ENCODE peak calls at places on chromosomes 6 and 20, in seven cellular contexts. One of them, this sample, is unnamed.

GRCh38 chr6:69985180-69985579 is 118.8 kb downstream of the COL19A1 start:
- DNase-seq in endodermal cell: no peak
- DNase-seq in upper lobe of left lung: no peak
- DNase-seq in breast epithelium: no peak
- DNase-seq in right cardiac atrium: no peak
- DNase-seq in cardiac muscle cell: no peak
- DNase-seq in PC-3: peak; percentile 20
- DNase-seq in this sample: no peak

GRCh38 chr6:92114797-92115196 is 1304.6 kb downstream of the EPHA7 start:
- DNase-seq in breast epithelium: no peak
- DNase-seq in PC-3: no peak
- DNase-seq in cardiac muscle cell: no peak
- DNase-seq in upper lobe of left lung: no peak
- DNase-seq in right cardiac atrium: no peak
- DNase-seq in endodermal cell: no peak
- DNase-seq in this sample: no peak

GRCh38 chr6:92777146-92777740 is 642.1 kb downstream of the EPHA7 start:
- DNase-seq in upper lobe of left lung: no peak
- DNase-seq in breast epithelium: no peak
- DNase-seq in right cardiac atrium: no peak
- DNase-seq in endodermal cell: no peak
- DNase-seq in PC-3: peak; percentile 52
- DNase-seq in cardiac muscle cell: peak; percentile 62
- DNase-seq in this sample: no peak

GRCh38 chr20:43389231-43389630 is 68.5 kb upstream of the SRSF6 start:
- DNase-seq in endodermal cell: no peak
- DNase-seq in upper lobe of left lung: peak; percentile 80
- DNase-seq in cardiac muscle cell: no peak
- DNase-seq in right cardiac atrium: peak; percentile 78
- DNase-seq in breast epithelium: no peak
- DNase-seq in PC-3: no peak
- DNase-seq in this sample: no peak

GRCh38 chr20:62831361-62831788 is 14.5 kb downstream of the COL9A3 start:
- DNase-seq in right cardiac atrium: peak; percentile 44
- DNase-seq in cardiac muscle cell: no peak
- DNase-seq in breast epithelium: no peak
- DNase-seq in endodermal cell: peak; percentile 44
- DNase-seq in PC-3: no peak
- DNase-seq in upper lobe of left lung: peak; percentile 58
- DNase-seq in this sample: no peak

GRCh38 chr6:109503327-109504224 is 20.6 kb upstream of the ZBTB24 start:
- DNase-seq in upper lobe of left lung: no peak
- DNase-seq in right cardiac atrium: no peak
- DNase-seq in PC-3: no peak
- DNase-seq in breast epithelium: no peak
- DNase-seq in endodermal cell: no peak
- DNase-seq in cardiac muscle cell: no peak
- DNase-seq in this sample: no peak

GRCh38 chr6:35498407-35499045 is 1.6 kb upstream of the TEAD3 start:
- DNase-seq in right cardiac atrium: no peak
- DNase-seq in breast epithelium: no peak
- DNase-seq in endodermal cell: peak; percentile 67
- DNase-seq in upper lobe of left lung: no peak
- DNase-seq in PC-3: no peak
- DNase-seq in cardiac muscle cell: no peak
- DNase-seq in this sample: no peak

GRCh38 chr6:4180653-4181255 is 45.4 kb upstream of the ECI2 start:
- DNase-seq in breast epithelium: no peak
- DNase-seq in right cardiac atrium: no peak
- DNase-seq in cardiac muscle cell: no peak
- DNase-seq in upper lobe of left lung: no peak
- DNase-seq in PC-3: peak; percentile 33
- DNase-seq in endodermal cell: no peak
- DNase-seq in this sample: no peak

GRCh38 chr6:169243661-169244060 is 10.0 kb downstream of the THBS2 start:
- DNase-seq in upper lobe of left lung: no peak
- DNase-seq in cardiac muscle cell: no peak
- DNase-seq in endodermal cell: no peak
- DNase-seq in breast epithelium: no peak
- DNase-seq in PC-3: no peak
- DNase-seq in right cardiac atrium: no peak
- DNase-seq in this sample: no peak

GRCh38 chr6:18034798-18035202 is 47.4 kb upstream of the KIF13A start:
- DNase-seq in PC-3: no peak
- DNase-seq in cardiac muscle cell: no peak
- DNase-seq in breast epithelium: no peak
- DNase-seq in endodermal cell: no peak
- DNase-seq in right cardiac atrium: no peak
- DNase-seq in upper lobe of left lung: no peak
- DNase-seq in this sample: no peak

GRCh38 chr6:170269151-170269872 is 21.6 kb downstream of the DLL1 start:
- DNase-seq in cardiac muscle cell: no peak
- DNase-seq in right cardiac atrium: no peak
- DNase-seq in breast epithelium: no peak
- DNase-seq in upper lobe of left lung: no peak
- DNase-seq in endodermal cell: peak; percentile 88
- DNase-seq in PC-3: no peak
- DNase-seq in this sample: no peak

GRCh38 chr20:24966317-24967012 is 17.4 kb downstream of the CST7 start:
- DNase-seq in endodermal cell: peak; percentile 8
- DNase-seq in cardiac muscle cell: no peak
- DNase-seq in right cardiac atrium: peak; percentile 15
- DNase-seq in upper lobe of left lung: no peak
- DNase-seq in breast epithelium: no peak
- DNase-seq in PC-3: no peak
- DNase-seq in this sample: no peak

GRCh38 chr6:124793406-124793805 is 168.8 kb upstream of the RNF217 start:
- DNase-seq in breast epithelium: no peak
- DNase-seq in right cardiac atrium: no peak
- DNase-seq in endodermal cell: no peak
- DNase-seq in upper lobe of left lung: no peak
- DNase-seq in cardiac muscle cell: no peak
- DNase-seq in PC-3: no peak
- DNase-seq in this sample: no peak

GRCh38 chr20:49560186-49560585 is 7.8 kb downstream of the PTGIS start:
- DNase-seq in endodermal cell: peak; percentile 16
- DNase-seq in PC-3: no peak
- DNase-seq in upper lobe of left lung: no peak
- DNase-seq in cardiac muscle cell: no peak
- DNase-seq in breast epithelium: no peak
- DNase-seq in right cardiac atrium: no peak
- DNase-seq in this sample: no peak

GRCh38 chr6:134453792-134454510 is 136.0 kb upstream of the SGK1 start:
- DNase-seq in upper lobe of left lung: no peak
- DNase-seq in cardiac muscle cell: no peak
- DNase-seq in PC-3: peak; percentile 45
- DNase-seq in endodermal cell: peak; percentile 71
- DNase-seq in breast epithelium: no peak
- DNase-seq in right cardiac atrium: no peak
- DNase-seq in this sample: no peak

GRCh38 chr6:107369493-107369892 is 89.9 kb downstream of the PDSS2 start:
- DNase-seq in upper lobe of left lung: no peak
- DNase-seq in right cardiac atrium: no peak
- DNase-seq in endodermal cell: no peak
- DNase-seq in cardiac muscle cell: no peak
- DNase-seq in PC-3: no peak
- DNase-seq in breast epithelium: no peak
- DNase-seq in this sample: no peak

GRCh38 chr6:127690092-127690491 is 113.1 kb downstream of the C6orf58 start:
- DNase-seq in PC-3: peak; percentile 40
- DNase-seq in endodermal cell: no peak
- DNase-seq in cardiac muscle cell: peak; percentile 18
- DNase-seq in right cardiac atrium: no peak
- DNase-seq in upper lobe of left lung: no peak
- DNase-seq in breast epithelium: no peak
- DNase-seq in this sample: no peak

GRCh38 chr6:11584264-11584663 is 46.7 kb downstream of the TMEM170B start:
- DNase-seq in breast epithelium: no peak
- DNase-seq in upper lobe of left lung: no peak
- DNase-seq in cardiac muscle cell: no peak
- DNase-seq in right cardiac atrium: no peak
- DNase-seq in endodermal cell: no peak
- DNase-seq in PC-3: no peak
- DNase-seq in this sample: no peak

GRCh38 chr6:165098165-165098564 is 211.2 kb downstream of the C6orf118 start:
- DNase-seq in PC-3: no peak
- DNase-seq in upper lobe of left lung: no peak
- DNase-seq in endodermal cell: peak; percentile 74
- DNase-seq in cardiac muscle cell: no peak
- DNase-seq in right cardiac atrium: no peak
- DNase-seq in breast epithelium: no peak
- DNase-seq in this sample: no peak

GRCh38 chr20:57422254-57422653 is 31.1 kb downstream of the RBM38 start:
- DNase-seq in PC-3: no peak
- DNase-seq in breast epithelium: no peak
- DNase-seq in right cardiac atrium: no peak
- DNase-seq in cardiac muscle cell: no peak
- DNase-seq in upper lobe of left lung: no peak
- DNase-seq in endodermal cell: no peak
- DNase-seq in this sample: no peak

GRCh38 chr20:23988561-23988960 is at the start of gene GGTLC1:
- DNase-seq in PC-3: no peak
- DNase-seq in cardiac muscle cell: no peak
- DNase-seq in right cardiac atrium: no peak
- DNase-seq in breast epithelium: no peak
- DNase-seq in endodermal cell: peak; percentile 13
- DNase-seq in upper lobe of left lung: no peak
- DNase-seq in this sample: no peak

GRCh38 chr20:48079028-48079427 is 293.7 kb upstream of the SULF2 start:
- DNase-seq in cardiac muscle cell: no peak
- DNase-seq in endodermal cell: no peak
- DNase-seq in breast epithelium: no peak
- DNase-seq in right cardiac atrium: no peak
- DNase-seq in PC-3: no peak
- DNase-seq in upper lobe of left lung: no peak
- DNase-seq in this sample: no peak

GRCh38 chr20:10218536-10219451 is at the start of gene SNAP25:
- DNase-seq in upper lobe of left lung: no peak
- DNase-seq in breast epithelium: peak; percentile 63
- DNase-seq in PC-3: peak; percentile 26
- DNase-seq in endodermal cell: peak; percentile 95
- DNase-seq in right cardiac atrium: peak; percentile 70
- DNase-seq in cardiac muscle cell: peak; percentile 95
- DNase-seq in this sample: no peak

GRCh38 chr20:63499333-63499969 is 568 bp upstream of the EEF1A2 start:
- DNase-seq in cardiac muscle cell: peak; percentile 62
- DNase-seq in upper lobe of left lung: no peak
- DNase-seq in right cardiac atrium: peak; percentile 62
- DNase-seq in breast epithelium: no peak
- DNase-seq in PC-3: no peak
- DNase-seq in endodermal cell: peak; percentile 73
- DNase-seq in this sample: no peak

GRCh38 chr6:46323312-46323965 is 152.7 kb upstream of the ENPP5 start:
- DNase-seq in breast epithelium: no peak
- DNase-seq in endodermal cell: no peak
- DNase-seq in right cardiac atrium: no peak
- DNase-seq in upper lobe of left lung: no peak
- DNase-seq in cardiac muscle cell: no peak
- DNase-seq in PC-3: peak; percentile 80
- DNase-seq in this sample: no peak

GRCh38 chr6:35663447-35664235 is 25.1 kb downstream of the FKBP5 start:
- DNase-seq in PC-3: peak; percentile 12
- DNase-seq in right cardiac atrium: no peak
- DNase-seq in endodermal cell: no peak
- DNase-seq in breast epithelium: no peak
- DNase-seq in cardiac muscle cell: peak; percentile 33
- DNase-seq in upper lobe of left lung: no peak
- DNase-seq in this sample: no peak

GRCh38 chr20:59678286-59678685 is 73.9 kb downstream of the PHACTR3 start:
- DNase-seq in breast epithelium: no peak
- DNase-seq in PC-3: no peak
- DNase-seq in right cardiac atrium: no peak
- DNase-seq in endodermal cell: no peak
- DNase-seq in cardiac muscle cell: no peak
- DNase-seq in upper lobe of left lung: no peak
- DNase-seq in this sample: no peak

GRCh38 chr20:59680852-59681251 is 76.5 kb downstream of the PHACTR3 start:
- DNase-seq in right cardiac atrium: no peak
- DNase-seq in PC-3: no peak
- DNase-seq in upper lobe of left lung: no peak
- DNase-seq in breast epithelium: no peak
- DNase-seq in endodermal cell: no peak
- DNase-seq in cardiac muscle cell: no peak
- DNase-seq in this sample: no peak

GRCh38 chr20:59680148-59680650 is 75.9 kb downstream of the PHACTR3 start:
- DNase-seq in PC-3: no peak
- DNase-seq in upper lobe of left lung: no peak
- DNase-seq in cardiac muscle cell: no peak
- DNase-seq in breast epithelium: no peak
- DNase-seq in right cardiac atrium: no peak
- DNase-seq in endodermal cell: no peak
- DNase-seq in this sample: no peak

GRCh38 chr20:59677586-59677985 is 73.2 kb downstream of the PHACTR3 start:
- DNase-seq in endodermal cell: no peak
- DNase-seq in upper lobe of left lung: no peak
- DNase-seq in PC-3: no peak
- DNase-seq in breast epithelium: no peak
- DNase-seq in right cardiac atrium: no peak
- DNase-seq in cardiac muscle cell: no peak
- DNase-seq in this sample: no peak

GRCh38 chr20:59678951-59679350 is 74.6 kb downstream of the PHACTR3 start:
- DNase-seq in cardiac muscle cell: no peak
- DNase-seq in upper lobe of left lung: no peak
- DNase-seq in endodermal cell: no peak
- DNase-seq in breast epithelium: no peak
- DNase-seq in PC-3: no peak
- DNase-seq in right cardiac atrium: no peak
- DNase-seq in this sample: no peak
- H3K9me3 ChIP-seq in cardiac muscle cell: no peaks in the 10 kb centered on the region
- H3K9me3 ChIP-seq in upper lobe of left lung: no peaks in the 10 kb centered on the region
- H3K9me3 ChIP-seq in endodermal cell: peaks cover 14% of the 10 kb centered on the region
- H3K9me3 ChIP-seq in breast epithelium: no peaks in the 10 kb centered on the region
- H3K9me3 ChIP-seq in PC-3: no peaks in the 10 kb centered on the region
- H3K9me3 ChIP-seq in right cardiac atrium: no peaks in the 10 kb centered on the region
- H3K9me3 ChIP-seq in this sample: no peaks in the 10 kb centered on the region

GRCh38 chr6:22545051-22545450 is 24.3 kb upstream of the HDGFL1 start:
- DNase-seq in cardiac muscle cell: no peak
- DNase-seq in endodermal cell: no peak
- DNase-seq in PC-3: no peak
- DNase-seq in right cardiac atrium: no peak
- DNase-seq in breast epithelium: no peak
- DNase-seq in upper lobe of left lung: no peak
- DNase-seq in this sample: no peak
- H3K9me3 ChIP-seq in cardiac muscle cell: no peaks in the 10 kb centered on the region
- H3K9me3 ChIP-seq in endodermal cell: no peaks in the 10 kb centered on the region
- H3K9me3 ChIP-seq in PC-3: no peaks in the 10 kb centered on the region
- H3K9me3 ChIP-seq in right cardiac atrium: no peaks in the 10 kb centered on the region
- H3K9me3 ChIP-seq in breast epithelium: no peaks in the 10 kb centered on the region
- H3K9me3 ChIP-seq in upper lobe of left lung: no peaks in the 10 kb centered on the region
- H3K9me3 ChIP-seq in this sample: no peaks in the 10 kb centered on the region

GRCh38 chr6:91098006-91098405 is 511.1 kb upstream of the MAP3K7 start:
- DNase-seq in cardiac muscle cell: no peak
- DNase-seq in PC-3: no peak
- DNase-seq in right cardiac atrium: no peak
- DNase-seq in endodermal cell: no peak
- DNase-seq in breast epithelium: no peak
- DNase-seq in upper lobe of left lung: no peak
- DNase-seq in this sample: no peak
- H3K9me3 ChIP-seq in cardiac muscle cell: no peaks in the 10 kb centered on the region
- H3K9me3 ChIP-seq in PC-3: no peaks in the 10 kb centered on the region
- H3K9me3 ChIP-seq in right cardiac atrium: no peaks in the 10 kb centered on the region
- H3K9me3 ChIP-seq in endodermal cell: no peaks in the 10 kb centered on the region
- H3K9me3 ChIP-seq in breast epithelium: no peaks in the 10 kb centered on the region
- H3K9me3 ChIP-seq in upper lobe of left lung: no peaks in the 10 kb centered on the region
- H3K9me3 ChIP-seq in this sample: no peaks in the 10 kb centered on the region

GRCh38 chr20:29740951-29741593 is 1516.4 kb upstream of the DEFB115 start:
- DNase-seq in breast epithelium: no peak
- DNase-seq in endodermal cell: peak; percentile 13
- DNase-seq in cardiac muscle cell: no peak
- DNase-seq in right cardiac atrium: no peak
- DNase-seq in PC-3: no peak
- DNase-seq in upper lobe of left lung: no peak
- DNase-seq in this sample: no peak
- H3K9me3 ChIP-seq in breast epithelium: peaks cover 48% of the 10 kb centered on the region
- H3K9me3 ChIP-seq in endodermal cell: peaks cover 17% of the 10 kb centered on the region
- H3K9me3 ChIP-seq in cardiac muscle cell: no peaks in the 10 kb centered on the region
- H3K9me3 ChIP-seq in right cardiac atrium: no peaks in the 10 kb centered on the region
- H3K9me3 ChIP-seq in PC-3: peaks cover 8% of the 10 kb centered on the region
- H3K9me3 ChIP-seq in upper lobe of left lung: peaks cover 17% of the 10 kb centered on the region
- H3K9me3 ChIP-seq in this sample: no peaks in the 10 kb centered on the region

This sample was measured in T-helper 17 cell.